ENCODE peak calls at places on chromosomes 3 and 15, in seven cellular contexts. J, L, P, W, U, F and X are unnamed samples.

GRCh38 chr3:184643442-184643841 is 68.4 kb downstream of the MAGEF1 start:
- DNase-seq in J (no peak), L (no peak), P (no peak), W (no peak), U (no peak), F (no peak), X (no peak)

GRCh38 chr3:38164136-38164965 is 986 bp upstream of the OXSR1 start:
- DNase-seq in J (no peak), L (no peak), P (no peak), W (no peak), U (peak; percentile 18), F (no peak), X (no peak)

GRCh38 chr3:116186128-116186527 is 259.2 kb downstream of the LSAMP start:
- DNase-seq in J (no peak), L (no peak), P (peak; percentile 61), W (no peak), U (no peak), F (no peak), X (no peak)

GRCh38 chr3:15521573-15521965 is at the start of gene COLQ:
- DNase-seq in J (peak; percentile 46), L (no peak), P (no peak), W (no peak), U (no peak), F (no peak), X (no peak)

GRCh38 chr3:57889807-57890206 is 118.4 kb upstream of the FLNB start:
- DNase-seq in J (peak; percentile 35), L (no peak), P (no peak), W (no peak), U (no peak), F (no peak), X (no peak)

GRCh38 chr3:192850501-192850981 is 67.1 kb downstream of the MB21D2 start:
- DNase-seq in J (no peak), L (no peak), P (peak; percentile 25), W (no peak), U (no peak), F (no peak), X (peak; percentile 76)

GRCh38 chr3:42572278-42572677 is 9.5 kb downstream of the SEC22C start:
- DNase-seq in J (peak; percentile 45), L (no peak), P (no peak), W (no peak), U (peak; percentile 46), F (peak; percentile 22), X (peak; percentile 67)

GRCh38 chr15:58839485-58839884 is 68.4 kb downstream of the MINDY2 start:
- DNase-seq in J (peak; percentile 27), L (no peak), P (no peak), W (no peak), U (no peak), F (no peak), X (peak; percentile 31)

GRCh38 chr3:4721511-4721911 is 228.4 kb downstream of the ITPR1 start:
- DNase-seq in J (peak; percentile 58), L (no peak), P (no peak), W (no peak), U (no peak), F (no peak), X (no peak)

GRCh38 chr3:4717363-4717740 is 224.2 kb downstream of the ITPR1 start:
- DNase-seq in J (no peak), L (no peak), P (no peak), W (no peak), U (no peak), F (no peak), X (no peak)

GRCh38 chr3:4718179-4718736 is 225.1 kb downstream of the ITPR1 start:
- DNase-seq in J (no peak), L (no peak), P (no peak), W (no peak), U (no peak), F (no peak), X (no peak)

GRCh38 chr3:4719011-4719649 is 226.0 kb downstream of the ITPR1 start:
- DNase-seq in J (no peak), L (no peak), P (peak; percentile 65), W (no peak), U (no peak), F (no peak), X (no peak)

DNA sequence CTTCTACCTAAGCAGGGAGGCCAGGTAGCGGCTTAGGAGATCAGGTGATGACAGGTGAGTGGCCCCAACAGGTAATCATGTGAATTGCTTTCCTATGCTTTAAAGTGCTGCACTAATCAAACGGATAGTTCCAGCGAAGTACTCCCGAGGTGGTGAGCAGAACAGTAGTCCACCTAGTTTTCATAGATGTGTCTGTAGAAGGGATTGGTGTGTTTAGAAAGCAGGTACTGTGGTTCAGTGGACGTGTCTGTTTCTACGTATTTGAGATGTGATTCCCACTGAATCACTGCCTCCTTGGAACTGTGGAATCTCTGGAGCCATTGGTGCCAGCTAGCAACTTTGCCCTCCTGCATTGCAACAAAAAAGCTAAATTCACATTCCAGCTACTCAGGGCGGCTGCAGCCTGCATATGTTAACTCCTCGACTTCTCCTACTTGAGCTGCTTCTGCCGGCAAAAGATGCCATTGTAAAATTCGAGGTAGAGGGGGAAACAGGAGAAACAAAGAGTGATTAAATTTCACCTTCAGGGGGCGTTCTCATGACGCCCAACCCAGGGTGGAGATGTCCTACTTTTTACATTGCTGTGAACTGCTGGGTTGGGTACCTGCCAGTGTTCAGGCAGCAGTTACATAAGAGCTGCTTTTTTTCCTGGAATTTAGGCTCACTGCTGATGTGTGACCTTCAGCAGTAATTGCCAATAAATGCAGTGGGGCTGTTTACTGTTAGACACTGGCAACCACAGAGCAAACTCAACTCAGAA is 227.3 kb downstream of the ITPR1 start:
- DNase-seq in J (peak; percentile 96), L (no peak), P (no peak), W (peak; percentile 85), U (peak; percentile 94), F (no peak), X (peak; percentile 84)
- TF ChIP-seq CTCF in J (peak; percentile 35), L (no peak), P (no peak), W (peak; percentile 46), U (peak; percentile 67), F (no peak), X (peak; percentile 27)

GRCh38 chr3:34011171-34012101 is 213.0 kb downstream of the PDCD6IP start:
- DNase-seq in J (no peak), L (no peak), P (peak; percentile 15), W (no peak), U (no peak), F (no peak), X (peak; percentile 14)
- TF ChIP-seq CTCF in J (no peak), L (no peak), P (peak; percentile 36), W (no peak), U (no peak), F (peak; percentile 15), X (no peak)

DNA sequence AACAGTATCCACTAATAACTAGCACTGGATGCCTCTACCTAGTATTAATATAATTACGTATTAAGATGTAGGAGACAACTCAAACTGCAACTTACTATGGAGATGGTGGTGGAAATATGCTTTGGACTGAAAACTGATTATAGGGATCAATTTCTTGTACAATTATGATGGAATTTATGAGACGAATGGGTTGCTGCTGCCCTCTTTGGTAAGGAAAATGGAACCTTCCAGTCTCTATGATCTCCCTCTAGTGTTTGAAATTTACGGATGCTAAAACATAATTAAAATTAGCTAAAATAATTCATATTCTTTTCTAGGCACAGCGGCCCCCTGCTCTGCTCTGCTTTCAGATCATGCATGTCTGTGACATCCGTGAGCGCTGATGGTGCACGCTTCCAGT is 132.3 kb downstream of the NR2F2 start:
- DNase-seq in J (peak; percentile 13), L (no peak), P (no peak), W (no peak), U (no peak), F (no peak), X (no peak)
- TF ChIP-seq CTCF in J (no peak), L (no peak), P (no peak), W (no peak), U (no peak), F (peak; percentile 21), X (peak; percentile 16)

DNA sequence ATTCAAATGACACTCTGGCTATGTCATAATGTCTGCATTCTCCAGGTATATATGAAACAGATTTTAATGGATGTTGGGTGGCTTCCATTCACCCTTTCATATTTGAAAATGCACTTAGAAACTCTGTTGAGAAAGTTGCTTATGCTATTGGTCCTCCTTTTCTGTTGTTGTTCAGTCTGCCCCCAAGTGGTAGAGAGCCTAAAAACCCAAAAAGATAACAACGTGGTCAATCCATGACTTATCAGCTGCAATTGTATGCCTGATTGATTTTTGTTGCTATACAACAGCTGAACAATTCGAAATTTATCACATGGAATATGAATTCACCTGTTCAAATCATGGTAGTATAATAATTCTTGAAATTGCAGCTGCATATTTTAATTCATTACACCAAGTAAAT is 279.8 kb downstream of the ROBO2 start:
- DNase-seq in J (no peak), L (no peak), P (no peak), W (no peak), U (no peak), F (no peak), X (peak; percentile 15)
- TF ChIP-seq CTCF in J (peak; percentile 15), L (no peak), P (no peak), W (no peak), U (no peak), F (no peak), X (peak; percentile 15)

GRCh38 chr15:61216519-61216918 is 12.6 kb downstream of the RORA start:
- DNase-seq in J (no peak), L (no peak), P (no peak), W (no peak), U (no peak), F (no peak), X (peak; percentile 15)
- TF ChIP-seq CTCF in J (no peak), L (no peak), P (no peak), W (no peak), U (peak; percentile 23), F (no peak), X (peak; percentile 16)

GRCh38 chr3:63096248-63097058 is 181.7 kb upstream of the SYNPR start:
- DNase-seq in J (no peak), L (no peak), P (no peak), W (no peak), U (no peak), F (no peak), X (no peak)
- TF ChIP-seq CTCF in J (no peak), L (no peak), P (no peak), W (no peak), U (no peak), F (no peak), X (no peak)

DNA sequence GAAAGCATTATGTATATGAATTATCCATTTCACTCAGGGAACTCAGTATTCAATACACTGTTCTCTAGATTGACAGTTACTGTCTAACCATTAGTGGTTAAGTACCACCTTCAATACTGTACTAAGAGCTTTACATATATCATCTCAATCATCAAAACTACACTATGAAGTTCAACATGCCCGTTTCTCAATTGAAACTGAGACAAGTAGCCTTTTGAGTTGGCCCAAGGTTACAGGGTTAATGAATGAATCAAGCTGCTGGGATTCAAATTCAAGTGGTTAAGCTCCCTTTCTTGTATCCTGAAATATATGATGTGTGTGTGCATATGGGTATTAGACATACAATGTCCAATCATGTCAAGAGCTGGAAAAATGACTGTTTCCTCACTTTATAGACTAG is 5.8 kb downstream of the TASOR start:
- DNase-seq in J (no peak), L (no peak), P (no peak), W (no peak), U (no peak), F (no peak), X (no peak)
- TF ChIP-seq CTCF in J (no peak), L (no peak), P (no peak), W (no peak), U (no peak), F (no peak), X (no peak)